ENCODE peak calls at places on chromosomes 3 and 15, in four cellular contexts. D, N, E and Z are unnamed samples.

GRCh38 chr15:67240235-67241131 is 14.0 kb downstream of the AAGAB start:
- DNase-seq in D (no peak), N (no peak), E (peak), Z (peak)

GRCh38 chr15:45201557-45202246 is 13.9 kb upstream of the SHF start:
- DNase-seq in D (no peak), N (no peak), E (no peak), Z (no peak)

GRCh38 chr3:60893946-60894345 is 357.3 kb downstream of the FHIT start:
- DNase-seq in D (no peak), N (no peak), E (no peak), Z (no peak)

GRCh38 chr3:96619475-96619874 is 194.9 kb upstream of the EPHA6 start:
- DNase-seq in D (no peak), N (no peak), E (no peak), Z (no peak)

GRCh38 chr15:45100884-45101622 is 12.9 kb downstream of the DUOX2 start:
- DNase-seq in D (no peak), N (no peak), E (no peak), Z (no peak)

GRCh38 chr3:122245513-122246174 is 62.2 kb downstream of the CASR start:
- DNase-seq in D (peak), N (peak), E (no peak), Z (no peak)

GRCh38 chr15:34217587-34218225 is 7.1 kb upstream of the EMC4 start:
- DNase-seq in D (peak), N (peak), E (no peak), Z (no peak)

GRCh38 chr3:138241061-138241460 is 54.0 kb downstream of the ARMC8 start:
- DNase-seq in D (peak), N (no peak), E (no peak), Z (no peak)

GRCh38 chr3:143764840-143765239 is 83.4 kb downstream of the SLC9A9 start:
- DNase-seq in D (no peak), N (no peak), E (no peak), Z (no peak)

GRCh38 chr15:38688761-38689160 is 124.1 kb upstream of the RASGRP1 start:
- DNase-seq in D (no peak), N (no peak), E (no peak), Z (no peak)

GRCh38 chr3:128864351-128864811 is 15.0 kb upstream of the ACAD9 start:
- DNase-seq in D (no peak), N (no peak), E (no peak), Z (no peak)

GRCh38 chr3:87084868-87085267 is 93.9 kb upstream of the VGLL3 start:
- DNase-seq in D (peak), N (no peak), E (no peak), Z (no peak)

GRCh38 chr3:56928379-56929068 is 126.8 kb upstream of the ARHGEF3 start:
- DNase-seq in D (no peak), N (no peak), E (no peak), Z (peak)

GRCh38 chr3:76044601-76045600 is 259.6 kb upstream of the ZNF717 start:
- DNase-seq in D (peak), N (peak), E (peak), Z (no peak)

GRCh38 chr15:70113304-70113700 is 15.6 kb upstream of the TLE3 start:
- DNase-seq in D (no peak), N (no peak), E (no peak), Z (no peak)

GRCh38 chr3:109548192-109548938 is 211.0 kb upstream of the DPPA4 start:
- DNase-seq in D (peak), N (no peak), E (no peak), Z (no peak)

GRCh38 chr3:100975714-100976113 is 17.5 kb downstream of the ABI3BP start:
- DNase-seq in D (no peak), N (no peak), E (no peak), Z (no peak)

GRCh38 chr3:129278970-129279906 is 568 bp downstream of the HMCES start:
- DNase-seq in D (peak), N (peak), E (peak), Z (peak)

GRCh38 chr3:179036226-179036625 is 35.4 kb downstream of the ZMAT3 start:
- DNase-seq in D (no peak), N (no peak), E (no peak), Z (no peak)

GRCh38 chr3:129122697-129123055 is 1.1 kb upstream of the RAB43 start:
- DNase-seq in D (no peak), N (no peak), E (no peak), Z (no peak)

GRCh38 chr3:33360136-33360825 is 79.9 kb downstream of the UBP1 start:
- DNase-seq in D (peak), N (no peak), E (no peak), Z (peak)

GRCh38 chr3:127107002-127107401 is 85.9 kb upstream of the PRR23E start:
- DNase-seq in D (no peak), N (no peak), E (no peak), Z (no peak)

GRCh38 chr3:180420016-180420415 is 181.9 kb upstream of the TTC14 start:
- DNase-seq in D (peak), N (no peak), E (no peak), Z (no peak)

GRCh38 chr15:36905908-36906307 is 194.4 kb downstream of the MEIS2 start:
- DNase-seq in D (peak), N (no peak), E (no peak), Z (no peak)

GRCh38 chr3:107794664-107795443 is 272.1 kb downstream of the BBX start:
- DNase-seq in D (peak), N (no peak), E (peak), Z (no peak)

GRCh38 chr3:107798381-107798780 is 275.6 kb downstream of the BBX start:
- DNase-seq in D (peak), N (no peak), E (no peak), Z (no peak)

GRCh38 chr3:107795514-107796094 is 272.8 kb downstream of the BBX start:
- DNase-seq in D (no peak), N (no peak), E (no peak), Z (no peak)

GRCh38 chr3:107797586-107797985 is 274.8 kb downstream of the BBX start:
- DNase-seq in D (no peak), N (no peak), E (no peak), Z (no peak)

GRCh38 chr3:107796786-107797185 is 274.0 kb downstream of the BBX start:
- DNase-seq in D (peak), N (no peak), E (no peak), Z (peak)
- TF ChIP-seq RFX5 in D (no peak), N (no peak), E (no peak), Z (no peak)

GRCh38 chr15:83164409-83165404 is 42.9 kb downstream of the HDGFL3 start:
- DNase-seq in D (peak), N (no peak), E (no peak), Z (no peak)
- TF ChIP-seq RFX5 in D (no peak), N (no peak), E (no peak), Z (no peak)

GRCh38 chr3:193638833-193639232 is 45.8 kb downstream of the OPA1 start:
- DNase-seq in D (no peak), N (no peak), E (no peak), Z (no peak)

GRCh38 chr3:193640728-193641127 is 47.7 kb downstream of the OPA1 start:
- DNase-seq in D (peak), N (no peak), E (no peak), Z (no peak)

GRCh38 chr3:193641376-193641775 is 48.4 kb downstream of the OPA1 start:
- DNase-seq in D (no peak), N (no peak), E (no peak), Z (no peak)

GRCh38 chr3:193640165-193640706 is 47.2 kb downstream of the OPA1 start:
- DNase-seq in D (no peak), N (no peak), E (no peak), Z (no peak)

DNA sequence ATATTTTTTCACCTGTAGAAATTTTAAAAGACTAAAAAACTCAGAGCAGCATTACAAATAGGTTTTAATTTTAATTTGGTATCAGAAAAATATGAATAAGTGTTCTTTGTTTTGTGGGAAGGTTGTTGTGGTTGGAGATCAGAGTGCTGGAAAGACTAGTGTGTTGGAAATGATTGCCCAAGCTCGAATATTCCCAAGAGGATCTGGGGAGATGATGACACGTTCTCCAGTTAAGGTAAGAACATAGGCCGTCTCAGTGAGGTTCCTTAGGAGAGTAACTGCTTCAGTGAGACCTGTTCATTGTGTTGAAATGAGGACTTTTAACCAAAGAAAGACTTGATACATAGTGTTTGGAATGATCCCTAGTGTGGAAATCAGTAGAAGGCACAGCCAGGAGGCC is 44.8 kb downstream of the OPA1 start:
- DNase-seq in D (no peak), N (no peak), E (no peak), Z (no peak)
- TF ChIP-seq RFX5 in D (no peak), N (no peak), E (no peak), Z (no peak)

GRCh38 chr3:23863060-23863459 is 53.7 kb downstream of the NKIRAS1 start:
- DNase-seq in D (peak), N (no peak), E (no peak), Z (no peak)

GRCh38 chr3:23872330-23872729 is 44.5 kb downstream of the NKIRAS1 start:
- DNase-seq in D (no peak), N (no peak), E (no peak), Z (no peak)

GRCh38 chr3:23865595-23866396 is 51.0 kb downstream of the NKIRAS1 start:
- DNase-seq in D (peak), N (no peak), E (peak), Z (peak)

GRCh38 chr3:23864954-23865353 is 51.8 kb downstream of the NKIRAS1 start:
- DNase-seq in D (no peak), N (no peak), E (no peak), Z (no peak)

DNA sequence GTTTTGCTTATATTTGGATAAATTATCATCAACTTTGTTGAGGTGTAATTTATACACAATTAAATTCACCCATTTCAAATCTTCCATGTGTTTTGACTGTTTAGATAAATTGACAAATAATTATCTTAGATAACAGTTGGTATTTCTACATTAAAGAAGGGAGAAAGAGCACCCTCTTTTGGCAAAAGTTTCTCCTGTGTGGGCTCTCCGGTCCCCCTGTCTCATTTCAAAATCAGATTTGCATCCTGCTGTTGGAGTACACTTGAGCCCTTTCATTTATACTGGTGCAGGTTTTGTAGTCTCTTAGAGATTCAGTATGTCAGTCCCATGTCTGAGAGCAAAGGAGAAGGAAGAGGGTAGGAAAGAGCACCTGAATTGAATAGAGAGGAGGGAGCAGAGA is 49.4 kb downstream of the NKIRAS1 start:
- DNase-seq in D (no peak), N (no peak), E (no peak), Z (no peak)
- TF ChIP-seq RFX5 in D (no peak), N (no peak), E (no peak), Z (no peak)

GRCh38 chr15:86854186-86854585 is 774.5 kb downstream of the AGBL1 start:
- DNase-seq in D (no peak), N (no peak), E (no peak), Z (no peak)
- TF ChIP-seq RFX5 in D (no peak), N (no peak), E (no peak), Z (no peak)

DNA sequence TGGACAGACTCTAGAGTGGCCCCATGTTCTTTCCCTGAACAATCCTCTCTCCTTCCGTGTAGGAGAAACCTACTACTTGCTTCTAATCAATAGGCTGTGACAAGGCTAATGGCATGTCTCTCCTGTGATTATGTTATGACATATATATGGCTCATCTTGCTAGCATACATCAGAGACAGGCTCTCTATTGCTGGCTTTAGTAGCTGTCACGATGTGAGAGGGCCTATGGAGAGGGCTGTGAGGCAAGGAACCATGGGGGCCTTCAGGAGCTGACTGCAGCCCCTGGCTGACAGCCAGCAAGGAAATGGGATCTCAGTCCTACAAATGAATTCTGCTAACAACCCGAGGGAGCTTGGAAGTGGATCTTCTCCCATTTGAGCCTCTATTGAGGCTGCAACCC is 96.3 kb downstream of the EOMES start:
- DNase-seq in D (peak), N (no peak), E (no peak), Z (no peak)
- TF ChIP-seq RFX5 in D (no peak), N (no peak), E (no peak), Z (no peak)